ENCODE peak calls at places on chromosomes 16 and 17, in seven cellular contexts. Q is SK-N-SH, P is T47D, N is HCT116, J is H1, S is K562, A is HepG2. L is an unnamed sample.

GRCh38 chr16:822174-822908 is 21.8 kb upstream of the GNG13 start:
- DNase-seq in Q (no peak), P (no peak), N (no peak), J (no peak), S (no peak), A (peak; percentile 25), L (no peak)

GRCh38 chr16:6018848-6019489 is 921.4 kb upstream of the EEF2KMT start:
- DNase-seq in Q (peak; percentile 77), P (no peak), N (no peak), J (peak; percentile 67), S (no peak), A (no peak), L (no peak)

GRCh38 chr17:4156750-4157381 is 13.9 kb downstream of the CYB5D2 start:
- DNase-seq in Q (no peak), P (no peak), N (no peak), J (peak; percentile 71), S (no peak), A (no peak), L (no peak)

GRCh38 chr17:74659898-74660297 is 36.4 kb upstream of the CD300E start:
- DNase-seq in Q (no peak), P (no peak), N (no peak), J (no peak), S (no peak), A (no peak), L (no peak)

GRCh38 chr16:30399435-30400186 is 4.4 kb downstream of the ZNF48 start:
- DNase-seq in Q (peak; percentile 60), P (no peak), N (no peak), J (no peak), S (no peak), A (no peak), L (no peak)

GRCh38 chr16:5460701-5461100 is 363.1 kb upstream of the EEF2KMT start:
- DNase-seq in Q (peak; percentile 14), P (no peak), N (no peak), J (no peak), S (no peak), A (no peak), L (no peak)

GRCh38 chr16:2339521-2340484 is 725 bp downstream of the ABCA3 start:
- DNase-seq in Q (peak; percentile 83), P (peak; percentile 43), N (no peak), J (peak; percentile 80), S (peak; percentile 86), A (peak; percentile 15), L (no peak)

GRCh38 chr17:35341465-35341992 is 31.9 kb downstream of the SLFN11 start:
- DNase-seq in Q (no peak), P (no peak), N (no peak), J (no peak), S (no peak), A (no peak), L (peak; percentile 71)

GRCh38 chr17:55117063-55117611 is 147.6 kb upstream of the HLF start:
- DNase-seq in Q (no peak), P (no peak), N (no peak), J (no peak), S (no peak), A (no peak), L (no peak)

GRCh38 chr16:27561216-27561615 is 11.3 kb downstream of the KATNIP start:
- DNase-seq in Q (no peak), P (no peak), N (no peak), J (no peak), S (no peak), A (no peak), L (no peak)

GRCh38 chr17:82862758-82863645 is 23.2 kb upstream of the ZNF750 start:
- DNase-seq in Q (no peak), P (no peak), N (no peak), J (no peak), S (peak; percentile 54), A (no peak), L (no peak)

GRCh38 chr17:57916925-57917858 is 38.0 kb downstream of the CUEDC1 start:
- DNase-seq in Q (no peak), P (no peak), N (peak; percentile 48), J (no peak), S (no peak), A (peak; percentile 53), L (no peak)

GRCh38 chr17:34570491-34570890 is 8.9 kb upstream of the TMEM132E start:
- DNase-seq in Q (no peak), P (no peak), N (no peak), J (no peak), S (peak; percentile 3), A (no peak), L (no peak)

GRCh38 chr16:27514806-27515205 is 34.9 kb downstream of the GTF3C1 start:
- DNase-seq in Q (no peak), P (no peak), N (no peak), J (no peak), S (no peak), A (no peak), L (no peak)

GRCh38 chr17:40316571-40317344 is 7.8 kb downstream of the RARA start:
- DNase-seq in Q (peak; percentile 87), P (peak; percentile 57), N (peak; percentile 40), J (peak; percentile 74), S (no peak), A (peak; percentile 80), L (no peak)

GRCh38 chr17:27576429-27577123 is 54.4 kb upstream of the LGALS9 start:
- DNase-seq in Q (no peak), P (no peak), N (no peak), J (no peak), S (no peak), A (peak; percentile 58), L (no peak)

GRCh38 chr17:63843387-63844292 is 1.2 kb upstream of the SMARCD2 start:
- DNase-seq in Q (no peak), P (no peak), N (peak; percentile 40), J (no peak), S (peak; percentile 52), A (no peak), L (peak; percentile 53)

GRCh38 chr17:72030067-72030899 is 90.5 kb upstream of the SOX9 start:
- DNase-seq in Q (no peak), P (peak; percentile 29), N (no peak), J (peak; percentile 75), S (no peak), A (peak; percentile 16), L (peak; percentile 71)

GRCh38 chr16:50939356-50939755 is 197.5 kb downstream of the CYLD start:
- DNase-seq in Q (no peak), P (no peak), N (no peak), J (no peak), S (no peak), A (no peak), L (no peak)

DNA sequence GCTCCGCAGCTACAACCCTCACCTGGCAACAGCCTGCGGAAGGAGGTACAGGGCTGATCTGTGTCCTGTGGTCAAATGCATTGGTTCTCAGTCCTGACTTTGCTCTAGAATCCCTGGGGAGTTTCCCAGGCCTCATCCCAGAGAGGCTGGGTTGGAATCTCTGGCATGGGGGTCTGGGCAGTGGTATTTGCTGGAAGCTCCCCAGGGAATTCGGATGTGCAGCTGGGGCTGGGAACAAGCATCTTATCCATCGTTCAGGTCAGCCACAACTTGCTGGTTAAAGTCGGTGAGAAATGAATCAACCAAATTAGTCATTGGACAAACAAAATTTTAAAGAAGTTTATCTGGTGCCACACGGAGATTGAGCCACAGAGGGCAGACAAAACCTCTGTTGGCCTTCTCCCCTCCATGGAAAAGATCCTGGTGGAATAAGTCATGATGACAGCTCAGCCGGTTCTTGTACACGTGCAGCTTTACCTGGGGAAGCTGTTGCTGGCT is 231.2 kb downstream of the FOXL1 start:
- DNase-seq in Q (no peak), P (no peak), N (no peak), J (no peak), S (no peak), A (no peak), L (no peak)
- TF ChIP-seq JUND in Q (no peak), P (no peak), N (no peak), J (no peak), S (no peak), A (no peak), L (no peak)

GRCh38 chr16:83363521-83363920 is 444.3 kb upstream of the HSBP1 start:
- DNase-seq in Q (no peak), P (no peak), N (no peak), J (no peak), S (no peak), A (no peak), L (no peak)

GRCh38 chr16:83366228-83366627 is 441.6 kb upstream of the HSBP1 start:
- DNase-seq in Q (no peak), P (no peak), N (no peak), J (no peak), S (no peak), A (no peak), L (no peak)

GRCh38 chr16:83365166-83365565 is 442.6 kb upstream of the HSBP1 start:
- DNase-seq in Q (no peak), P (no peak), N (no peak), J (no peak), S (no peak), A (no peak), L (no peak)
- TF ChIP-seq JUND in Q (no peak), P (no peak), N (no peak), J (no peak), S (no peak), A (no peak), L (no peak)

GRCh38 chr17:42428141-42428944 is 5.3 kb upstream of the CAVIN1 start:
- DNase-seq in Q (peak; percentile 63), P (peak; percentile 51), N (peak; percentile 88), J (no peak), S (peak; percentile 67), A (peak; percentile 91), L (no peak)
- TF ChIP-seq JUND in Q (peak; percentile 95), P (no peak), N (peak; percentile 72), J (no peak), S (no peak), A (no peak), L (no peak)

GRCh38 chr17:78719630-78720298 is 62.3 kb downstream of the CYTH1 start:
- DNase-seq in Q (no peak), P (no peak), N (no peak), J (no peak), S (no peak), A (no peak), L (no peak)
- TF ChIP-seq JUND in Q (no peak), P (no peak), N (no peak), J (no peak), S (no peak), A (no peak), L (no peak)

GRCh38 chr17:17366941-17367885 is 64.0 kb downstream of the NT5M start:
- DNase-seq in Q (no peak), P (no peak), N (no peak), J (no peak), S (peak; percentile 39), A (no peak), L (no peak)
- TF ChIP-seq JUND in Q (no peak), P (no peak), N (no peak), J (no peak), S (no peak), A (no peak), L (no peak)

DNA sequence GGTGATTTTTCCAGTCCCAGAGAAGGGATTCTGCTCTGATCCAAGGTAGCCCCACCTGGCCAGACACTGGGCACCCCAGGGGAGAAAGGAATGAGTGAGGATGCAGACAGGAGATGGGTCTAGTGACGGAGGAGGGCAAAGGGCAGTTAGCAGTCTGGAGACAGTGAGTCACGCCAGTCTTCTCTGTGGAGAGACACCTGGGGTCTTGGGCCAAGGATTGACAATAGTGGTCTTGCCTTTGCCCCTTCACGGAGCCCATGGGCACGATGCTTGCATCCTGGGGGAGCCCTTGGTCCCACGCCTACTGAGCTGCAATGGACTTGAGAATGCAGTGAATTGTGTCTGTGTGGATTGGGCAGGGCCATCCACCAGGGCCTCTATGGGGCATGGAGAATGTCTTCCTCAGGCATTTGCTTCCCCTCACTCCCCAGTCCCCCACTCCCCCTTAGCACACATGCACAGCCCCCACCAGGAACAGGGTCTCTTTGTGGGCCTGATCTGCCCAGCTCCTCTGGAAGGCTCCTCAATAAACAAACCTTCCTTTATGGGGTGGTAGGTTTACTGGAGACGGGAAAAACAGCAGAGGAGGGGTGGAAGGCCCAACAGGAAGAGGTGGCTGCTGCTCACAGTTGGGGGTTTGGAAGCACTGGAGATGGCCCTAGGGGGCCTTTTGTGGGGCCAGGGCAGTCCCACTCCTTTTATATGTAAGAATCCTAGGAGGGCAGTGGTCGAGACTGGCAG is 1.4 kb downstream of the CHAD start:
- DNase-seq in Q (no peak), P (no peak), N (no peak), J (no peak), S (no peak), A (no peak), L (no peak)
- TF ChIP-seq JUND in Q (no peak), P (no peak), N (no peak), J (no peak), S (no peak), A (no peak), L (no peak)